ENCODE peak calls at places on chromosomes 1 and 21, in seven cellular contexts. H is CD8-positive, alpha-beta T cell; B is CD4-positive, alpha-beta memory T cell; W is fibroblast of lung; U is brain microvascular endothelial cell; E is GM23338; Z is body of pancreas. O is an unnamed sample.

GRCh38 chr21:41851090-41851790 is 27.9 kb downstream of the PRDM15 start:
- DNase-seq in H (no peak), B (no peak), W (no peak), U (no peak), E (no peak), Z (no peak), O (no peak)

GRCh38 chr1:24793762-24794161 is 48.5 kb downstream of the CLIC4 start:
- DNase-seq in H (no peak), B (no peak), W (peak), U (peak), E (no peak), Z (no peak), O (no peak)

GRCh38 chr1:173161510-173162221 is 45.5 kb downstream of the TNFSF4 start:
- DNase-seq in H (no peak), B (no peak), W (peak), U (peak), E (no peak), Z (no peak), O (peak)

GRCh38 chr21:38925923-38926322 is 120.2 kb downstream of the ETS2 start:
- DNase-seq in H (no peak), B (no peak), W (peak), U (peak), E (no peak), Z (peak), O (no peak)

GRCh38 chr1:25549273-25550154 is 6.1 kb downstream of the LDLRAP1 start:
- DNase-seq in H (peak), B (peak), W (peak), U (peak), E (no peak), Z (peak), O (peak)

GRCh38 chr1:86018311-86018923 is 138.2 kb downstream of the COL24A1 start:
- DNase-seq in H (no peak), B (peak), W (peak), U (peak), E (peak), Z (peak), O (no peak)

GRCh38 chr1:170545476-170545875 is 13.5 kb downstream of the GORAB start:
- DNase-seq in H (no peak), B (no peak), W (peak), U (peak), E (no peak), Z (no peak), O (peak)

GRCh38 chr1:223641523-223642039 is 23.9 kb downstream of the CAPN8 start:
- DNase-seq in H (no peak), B (no peak), W (no peak), U (no peak), E (no peak), Z (no peak), O (no peak)

GRCh38 chr1:187471555-187471954 is 642.8 kb downstream of the PLA2G4A start:
- DNase-seq in H (no peak), B (no peak), W (peak), U (no peak), E (no peak), Z (no peak), O (no peak)

GRCh38 chr1:112866981-112867380 is 89.0 kb downstream of the SLC16A1 start:
- DNase-seq in H (no peak), B (no peak), W (peak), U (no peak), E (no peak), Z (no peak), O (no peak)

GRCh38 chr1:42006836-42007235 is 88.1 kb upstream of the HIVEP3 start:
- DNase-seq in H (no peak), B (no peak), W (peak), U (peak), E (no peak), Z (no peak), O (no peak)

GRCh38 chr21:45547211-45547900 is 5.1 kb upstream of the SLC19A1 start:
- DNase-seq in H (no peak), B (no peak), W (no peak), U (no peak), E (no peak), Z (no peak), O (no peak)

GRCh38 chr1:152448095-152448494 is 34.0 kb upstream of the CRNN start:
- DNase-seq in H (no peak), B (no peak), W (no peak), U (no peak), E (no peak), Z (no peak), O (no peak)

GRCh38 chr21:26003428-26003827 is 167.1 kb downstream of the APP start:
- DNase-seq in H (no peak), B (no peak), W (no peak), U (no peak), E (no peak), Z (no peak), O (no peak)

GRCh38 chr1:48617227-48617626 is 145.2 kb upstream of the SPATA6 start:
- DNase-seq in H (no peak), B (no peak), W (peak), U (no peak), E (no peak), Z (no peak), O (no peak)

GRCh38 chr1:154760469-154760933 is 109.6 kb downstream of the KCNN3 start:
- DNase-seq in H (peak), B (peak), W (no peak), U (no peak), E (peak), Z (peak), O (no peak)

GRCh38 chr1:228989176-228989575 is 253.9 kb downstream of the RHOU start:
- DNase-seq in H (no peak), B (no peak), W (no peak), U (no peak), E (no peak), Z (no peak), O (no peak)

GRCh38 chr1:183635112-183635605 is 424 bp downstream of the ARPC5 start:
- DNase-seq in H (no peak), B (no peak), W (peak), U (no peak), E (peak), Z (peak), O (no peak)

GRCh38 chr1:117146570-117147340 is 25.2 kb upstream of the TRIM45 start:
- DNase-seq in H (no peak), B (no peak), W (peak), U (peak), E (peak), Z (peak), O (no peak)

GRCh38 chr1:197633447-197634039 is 141.7 kb downstream of the DENND1B start:
- DNase-seq in H (no peak), B (no peak), W (no peak), U (no peak), E (peak), Z (no peak), O (no peak)

GRCh38 chr1:27137544-27138075 is 17.3 kb downstream of the SLC9A1 start:
- DNase-seq in H (no peak), B (no peak), W (no peak), U (no peak), E (no peak), Z (no peak), O (no peak)

GRCh38 chr1:247442164-247442563 is 15.7 kb downstream of the OR2B11 start:
- DNase-seq in H (no peak), B (no peak), W (no peak), U (no peak), E (no peak), Z (no peak), O (no peak)

GRCh38 chr1:247443641-247444040 is 14.3 kb downstream of the OR2B11 start:
- DNase-seq in H (no peak), B (no peak), W (no peak), U (no peak), E (no peak), Z (no peak), O (no peak)

GRCh38 chr1:247441621-247442020 is 16.3 kb downstream of the OR2B11 start:
- DNase-seq in H (no peak), B (no peak), W (no peak), U (no peak), E (no peak), Z (no peak), O (no peak)

GRCh38 chr1:247437551-247438535 is 20.1 kb downstream of the OR2B11 start:
- DNase-seq in H (no peak), B (no peak), W (no peak), U (no peak), E (no peak), Z (no peak), O (no peak)

DNA sequence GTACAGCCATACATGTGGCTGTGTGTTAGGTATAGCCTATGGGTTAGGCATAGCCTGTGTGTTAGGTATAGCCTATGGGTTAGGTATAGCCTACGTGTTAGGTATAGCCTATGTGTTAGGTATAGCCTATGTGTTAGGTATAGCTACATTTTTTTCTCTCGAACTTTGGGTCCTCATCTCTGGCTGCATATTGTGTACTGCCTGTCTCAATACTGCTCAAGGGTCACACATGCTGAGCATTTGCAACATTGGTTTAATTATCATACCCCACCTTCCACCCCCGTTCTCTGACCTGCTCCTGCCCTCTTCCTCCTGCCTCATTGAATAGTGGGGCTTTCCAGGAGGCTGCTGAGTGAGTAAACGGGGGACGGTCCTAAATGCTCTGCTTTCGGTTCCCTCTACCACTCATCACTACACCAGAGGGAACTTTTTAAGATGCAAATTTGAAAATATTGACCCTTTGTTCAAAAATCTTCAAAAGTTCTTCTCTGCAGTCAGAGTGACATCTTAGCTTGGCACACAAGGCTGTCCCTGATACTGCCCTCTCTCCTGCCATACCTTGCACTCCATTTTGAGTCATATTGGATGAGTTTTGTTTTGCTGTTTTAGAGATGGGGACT is 17.8 kb downstream of the OR2B11 start:
- DNase-seq in H (no peak), B (no peak), W (no peak), U (no peak), E (no peak), Z (no peak), O (no peak)
- H3K27ac ChIP-seq in H (no peak), B (no peak), W (no peak), U (no peak), E (no peak), Z (no peak), O (no peak)

GRCh38 chr21:33587792-33588484 is 546 bp downstream of the DONSON start:
- DNase-seq in H (no peak), B (peak), W (peak), U (peak), E (peak), Z (peak), O (no peak)
- H3K27ac ChIP-seq in H (peak), B (peak), W (peak), U (peak), E (no peak), Z (peak), O (peak)

DNA sequence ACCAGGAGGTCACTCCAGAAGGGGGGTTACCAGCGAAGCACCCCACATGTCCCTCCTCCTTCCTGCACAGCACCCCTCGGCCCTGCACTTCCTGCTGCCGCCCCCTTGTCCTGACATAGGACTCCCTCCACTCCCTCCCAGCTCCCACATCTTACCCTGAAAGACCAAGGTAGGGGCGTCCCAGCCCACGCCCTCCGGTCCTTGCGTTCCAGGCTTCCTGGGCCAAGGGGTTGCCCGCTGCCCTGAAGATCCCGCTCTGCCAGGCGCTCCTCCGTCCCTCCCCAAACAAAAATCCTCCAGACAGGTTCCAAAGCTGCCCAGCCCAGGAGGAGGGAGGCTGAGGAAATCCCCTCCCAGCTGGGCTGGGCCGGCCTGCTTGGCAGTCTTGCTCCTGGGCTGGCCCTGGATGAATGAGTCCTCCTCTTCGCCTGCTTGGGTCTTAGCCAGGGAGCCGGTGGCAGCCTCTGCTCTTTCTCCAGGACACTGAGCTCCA is at the start of gene RHBDL2:
- DNase-seq in H (no peak), B (no peak), W (peak), U (no peak), E (peak), Z (peak), O (no peak)
- H3K27ac ChIP-seq in H (no peak), B (no peak), W (no peak), U (no peak), E (no peak), Z (no peak), O (peak)

GRCh38 chr1:243923292-243924171 is 73.5 kb upstream of the AKT3 start:
- DNase-seq in H (no peak), B (no peak), W (no peak), U (no peak), E (no peak), Z (no peak), O (no peak)

GRCh38 chr1:243921113-243921512 is 71.1 kb upstream of the AKT3 start:
- DNase-seq in H (no peak), B (no peak), W (no peak), U (no peak), E (peak), Z (no peak), O (no peak)

GRCh38 chr1:243916160-243916559 is 66.1 kb upstream of the AKT3 start:
- DNase-seq in H (no peak), B (no peak), W (peak), U (no peak), E (no peak), Z (no peak), O (no peak)

GRCh38 chr1:243917177-243917862 is 67.3 kb upstream of the AKT3 start:
- DNase-seq in H (no peak), B (peak), W (peak), U (peak), E (peak), Z (peak), O (no peak)

DNA sequence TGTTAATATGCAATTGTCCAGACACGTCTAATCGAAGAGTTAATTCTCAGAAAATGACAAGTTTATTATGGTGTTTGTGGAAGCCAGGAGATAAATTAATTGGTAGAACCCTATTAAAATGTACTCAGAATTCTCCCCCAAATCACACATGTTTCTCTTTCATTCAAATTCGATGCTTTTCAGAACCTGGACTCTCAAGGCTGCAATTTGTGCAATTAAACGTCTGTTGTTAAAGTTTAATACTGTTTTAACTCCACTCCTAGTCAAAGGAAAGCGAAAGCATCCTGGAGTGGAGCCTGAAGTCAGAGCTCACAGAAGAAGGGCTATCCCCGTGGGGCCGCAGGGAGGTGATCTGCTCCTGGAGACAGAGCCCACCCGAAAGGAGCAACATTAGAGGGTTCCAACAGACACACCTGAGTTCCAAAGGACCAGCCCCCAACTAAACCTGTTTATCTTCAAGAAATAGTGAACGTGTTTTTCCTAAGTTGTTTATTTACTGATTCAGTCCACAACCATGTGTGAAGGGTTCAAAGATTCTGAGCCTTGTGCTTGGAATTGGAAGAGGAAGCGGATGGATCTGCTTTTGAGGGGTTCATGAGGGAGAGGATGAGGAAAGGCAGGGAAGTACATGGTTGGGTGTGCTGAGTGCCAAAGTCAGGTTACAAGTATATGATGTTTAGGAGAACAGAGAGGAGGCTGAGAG is 68.0 kb upstream of the AKT3 start:
- DNase-seq in H (no peak), B (peak), W (peak), U (peak), E (peak), Z (no peak), O (no peak)
- H3K27ac ChIP-seq in H (no peak), B (no peak), W (peak), U (peak), E (no peak), Z (peak), O (no peak)

DNA sequence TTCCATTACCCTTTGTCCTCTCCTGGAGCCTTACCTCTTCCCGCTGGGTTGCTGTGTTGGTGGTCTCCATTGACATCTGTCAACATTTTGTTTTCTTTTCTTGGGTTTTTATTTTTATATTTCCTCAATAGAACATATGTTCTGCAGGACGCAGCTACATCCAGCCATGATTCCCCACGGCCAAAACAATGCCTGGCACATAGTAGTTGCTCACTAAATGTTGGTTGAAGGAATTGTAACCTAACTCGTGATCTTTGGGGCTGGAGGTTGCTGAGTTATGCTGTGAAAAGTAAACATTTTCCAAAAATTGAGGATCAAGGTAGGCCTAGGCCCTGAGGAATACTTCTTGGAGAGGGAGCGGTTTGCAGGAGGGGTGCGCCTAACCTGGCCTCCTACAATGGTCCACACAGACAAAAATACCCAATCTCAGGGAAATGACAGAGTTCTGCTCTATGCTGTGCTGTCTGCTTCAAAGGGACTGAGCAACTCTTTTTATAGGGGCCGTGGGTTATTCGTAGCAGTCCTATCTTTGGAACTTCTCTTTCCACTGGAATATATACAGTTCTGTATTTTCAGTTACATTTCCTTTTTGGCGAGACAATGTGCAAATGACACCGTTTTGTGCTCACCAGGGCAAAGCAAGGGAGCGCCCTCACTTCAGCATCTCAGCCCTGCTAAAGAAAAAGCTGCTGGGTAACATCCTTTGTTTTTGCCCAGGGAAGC is 1.4 kb downstream of the PDPN start:
- DNase-seq in H (no peak), B (no peak), W (no peak), U (no peak), E (no peak), Z (no peak), O (no peak)
- H3K27ac ChIP-seq in H (no peak), B (no peak), W (no peak), U (no peak), E (peak), Z (no peak), O (peak)

GRCh38 chr1:52386458-52386857 is 17.8 kb downstream of the ORC1 start:
- DNase-seq in H (no peak), B (no peak), W (no peak), U (no peak), E (no peak), Z (no peak), O (no peak)
- H3K27ac ChIP-seq in H (no peak), B (no peak), W (no peak), U (no peak), E (no peak), Z (no peak), O (no peak)

GRCh38 chr21:28518620-28519019 is 474.1 kb downstream of the LTN1 start:
- DNase-seq in H (no peak), B (no peak), W (no peak), U (no peak), E (no peak), Z (no peak), O (no peak)

GRCh38 chr21:28516996-28517592 is 475.6 kb downstream of the LTN1 start:
- DNase-seq in H (peak), B (peak), W (peak), U (peak), E (peak), Z (peak), O (no peak)

GRCh38 chr21:28523367-28523766 is 469.3 kb downstream of the LTN1 start:
- DNase-seq in H (no peak), B (no peak), W (no peak), U (no peak), E (no peak), Z (no peak), O (no peak)

GRCh38 chr21:28521932-28522826 is 470.5 kb downstream of the LTN1 start:
- DNase-seq in H (no peak), B (no peak), W (peak), U (peak), E (peak), Z (no peak), O (no peak)
- H3K27ac ChIP-seq in H (no peak), B (no peak), W (no peak), U (no peak), E (no peak), Z (no peak), O (no peak)

DNA sequence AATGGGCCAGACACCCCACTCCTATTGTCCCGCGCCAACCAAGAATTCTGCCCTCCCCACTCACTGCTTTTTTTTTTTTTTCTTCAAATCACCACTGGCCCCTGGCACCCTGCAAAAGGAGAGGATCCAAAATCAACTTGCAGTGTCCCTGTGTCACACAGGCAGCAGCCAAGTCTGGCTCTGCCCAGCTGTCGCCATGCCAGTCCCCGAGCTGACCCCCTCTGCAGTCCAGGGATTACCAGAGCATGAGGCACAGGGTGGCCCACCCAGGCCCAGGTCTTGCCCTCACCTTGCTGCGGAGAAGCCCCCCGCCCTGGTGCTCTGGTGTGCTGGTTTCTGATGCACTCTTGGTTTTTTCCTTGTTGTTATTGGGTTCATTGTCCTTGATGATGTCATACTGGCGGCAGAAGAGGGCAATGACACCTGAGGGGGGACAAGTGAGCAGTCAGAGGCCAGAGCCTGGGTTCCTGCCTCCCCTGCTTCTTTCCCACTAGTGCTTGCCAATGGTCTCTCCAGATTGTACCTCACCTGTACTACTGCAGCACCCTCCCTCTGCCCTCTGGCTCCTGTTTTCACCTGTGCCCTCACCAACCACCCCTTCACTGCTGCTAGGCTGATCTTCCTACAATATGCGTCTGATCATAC is 6.2 kb downstream of the FNDC5 start:
- DNase-seq in H (no peak), B (no peak), W (no peak), U (no peak), E (no peak), Z (no peak), O (no peak)
- H3K27ac ChIP-seq in H (no peak), B (no peak), W (no peak), U (no peak), E (no peak), Z (no peak), O (no peak)